ENCODE peak calls at places on chromosomes 6 and 20, in ten cellular contexts. Y is IMR-90, V is stomach, M is body of pancreas, K is A549, S is breast epithelium, U is H54, B is suprapubic skin, D is esophagus muscularis mucosa, F is gastrocnemius medialis. H is an unnamed sample.

GRCh38 chr6:14811760-14812428 is 434.0 kb upstream of the JARID2 start:
- DNase-seq in S (no peak), V (no peak), M (no peak), U (no peak), Y (peak; percentile 80), D (no peak), F (no peak), K (no peak), B (no peak), H (no peak)

GRCh38 chr20:44678247-44678646 is 26.7 kb upstream of the ADA start:
- DNase-seq in K (no peak), F (no peak), U (no peak), V (no peak), M (no peak), B (no peak), S (no peak), D (no peak), Y (no peak), H (no peak)

GRCh38 chr6:85449818-85450577 is at the start of gene NT5E:
- DNase-seq in V (peak; percentile 79), B (peak; percentile 90), S (peak; percentile 54), U (peak; percentile 44), F (no peak), M (peak; percentile 62), Y (peak; percentile 69), D (no peak), K (peak; percentile 55), H (peak; percentile 78)

GRCh38 chr6:107488174-107488874 is 1.6 kb upstream of the SOBP start:
- DNase-seq in B (no peak), V (no peak), D (no peak), F (no peak), Y (no peak), M (no peak), U (no peak), K (peak; percentile 8), S (no peak), H (no peak)

GRCh38 chr6:9647043-9647520 is 767.8 kb downstream of the TFAP2A start:
- DNase-seq in F (no peak), K (no peak), V (no peak), M (no peak), S (no peak), B (no peak), Y (peak; percentile 8), D (no peak), U (no peak), H (no peak)

GRCh38 chr6:39790772-39791171 is 1.4 kb upstream of the DAAM2 start:
- DNase-seq in S (no peak), V (peak; percentile 43), D (peak; percentile 87), Y (peak; percentile 68), K (no peak), M (peak; percentile 54), B (no peak), F (peak; percentile 21), U (no peak), H (no peak)

GRCh38 chr6:137949686-137950390 is 82.8 kb downstream of the TNFAIP3 start:
- DNase-seq in Y (no peak), S (no peak), K (no peak), B (no peak), F (no peak), M (no peak), U (no peak), V (no peak), D (no peak), H (no peak)

GRCh38 chr6:97947841-97948240 is 664.8 kb upstream of the MMS22L start:
- DNase-seq in D (no peak), B (no peak), M (peak; percentile 60), V (peak; percentile 71), F (no peak), S (peak; percentile 51), Y (peak; percentile 10), U (peak; percentile 0), K (no peak), H (no peak)

GRCh38 chr6:72720464-72720863 is 98.6 kb downstream of the KCNQ5 start:
- DNase-seq in F (no peak), D (no peak), Y (peak; percentile 64), M (no peak), K (no peak), B (no peak), U (no peak), S (no peak), V (no peak), H (no peak)

GRCh38 chr20:50434653-50435396 is 75.4 kb upstream of the PTPN1 start:
- DNase-seq in D (no peak), V (no peak), M (no peak), Y (peak; percentile 86), K (no peak), U (no peak), B (no peak), S (no peak), F (no peak), H (no peak)

GRCh38 chr20:50343125-50343489 is 152.5 kb downstream of the CEBPB start:
- DNase-seq in M (no peak), V (no peak), B (no peak), S (no peak), U (no peak), Y (no peak), K (no peak), F (no peak), D (no peak), H (no peak)

GRCh38 chr6:2708456-2708855 is 42.3 kb downstream of the MYLK4 start:
- DNase-seq in V (no peak), F (no peak), B (no peak), M (no peak), U (no peak), D (no peak), Y (no peak), K (no peak), S (no peak), H (no peak)

GRCh38 chr20:2337142-2337541 is 41.3 kb downstream of the TGM3 start:
- DNase-seq in V (no peak), B (peak; percentile 68), D (no peak), F (no peak), M (no peak), Y (no peak), U (no peak), S (no peak), K (no peak), H (no peak)

DNA sequence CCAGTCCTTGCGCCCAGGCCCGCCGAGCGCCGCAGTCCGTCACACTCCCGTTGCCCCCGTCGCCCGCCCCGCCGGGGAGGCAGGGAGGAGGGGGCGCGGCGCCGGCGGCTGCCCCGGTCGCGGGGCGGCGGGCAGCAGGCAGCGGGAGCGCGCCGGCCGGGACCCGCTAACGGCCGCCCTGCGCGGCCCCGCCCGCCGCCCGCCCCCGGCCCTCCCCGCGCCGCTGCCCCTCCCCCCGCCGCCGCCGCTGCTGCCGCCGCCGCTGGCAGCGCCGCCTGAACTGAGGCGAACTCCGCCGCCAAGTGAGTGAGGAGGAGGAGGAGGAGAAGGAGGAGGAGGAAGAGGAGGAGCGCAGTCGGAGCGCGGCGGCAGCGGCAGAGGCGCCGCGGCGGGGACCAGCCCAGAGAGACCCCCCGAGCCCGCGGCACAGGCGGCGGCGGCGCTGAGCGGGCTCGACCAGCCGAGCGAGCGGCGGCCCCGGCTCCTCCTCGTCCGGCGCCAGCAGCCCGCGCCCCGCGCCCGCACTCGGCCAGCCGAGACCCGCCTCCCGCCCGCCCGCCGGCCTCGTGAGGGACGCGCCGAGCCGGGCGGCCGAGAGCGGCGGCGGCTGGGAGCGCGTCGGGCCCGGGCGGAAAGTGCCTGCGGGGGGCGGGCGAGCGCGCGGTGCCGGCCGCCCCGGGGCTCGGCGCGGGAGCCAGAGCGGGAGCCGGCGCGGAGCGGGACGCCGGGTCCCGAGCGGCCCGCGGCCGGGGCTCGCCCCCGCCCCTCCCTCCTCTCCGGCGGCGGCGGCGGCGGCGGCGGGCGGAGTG is at the start of gene QKI:
- DNase-seq in Y (peak; percentile 67), V (peak; percentile 84), S (peak; percentile 73), F (peak; percentile 88), U (no peak), M (peak; percentile 87), D (no peak), B (peak; percentile 84), K (no peak), H (peak; percentile 84)
- TF ChIP-seq POLR2A in Y (no peak), V (no peak), S (no peak), F (peak; percentile 98), U (peak; percentile 23), M (peak; percentile 64), D (no peak), B (no peak), K (peak; percentile 48), H (peak; percentile 66)

DNA sequence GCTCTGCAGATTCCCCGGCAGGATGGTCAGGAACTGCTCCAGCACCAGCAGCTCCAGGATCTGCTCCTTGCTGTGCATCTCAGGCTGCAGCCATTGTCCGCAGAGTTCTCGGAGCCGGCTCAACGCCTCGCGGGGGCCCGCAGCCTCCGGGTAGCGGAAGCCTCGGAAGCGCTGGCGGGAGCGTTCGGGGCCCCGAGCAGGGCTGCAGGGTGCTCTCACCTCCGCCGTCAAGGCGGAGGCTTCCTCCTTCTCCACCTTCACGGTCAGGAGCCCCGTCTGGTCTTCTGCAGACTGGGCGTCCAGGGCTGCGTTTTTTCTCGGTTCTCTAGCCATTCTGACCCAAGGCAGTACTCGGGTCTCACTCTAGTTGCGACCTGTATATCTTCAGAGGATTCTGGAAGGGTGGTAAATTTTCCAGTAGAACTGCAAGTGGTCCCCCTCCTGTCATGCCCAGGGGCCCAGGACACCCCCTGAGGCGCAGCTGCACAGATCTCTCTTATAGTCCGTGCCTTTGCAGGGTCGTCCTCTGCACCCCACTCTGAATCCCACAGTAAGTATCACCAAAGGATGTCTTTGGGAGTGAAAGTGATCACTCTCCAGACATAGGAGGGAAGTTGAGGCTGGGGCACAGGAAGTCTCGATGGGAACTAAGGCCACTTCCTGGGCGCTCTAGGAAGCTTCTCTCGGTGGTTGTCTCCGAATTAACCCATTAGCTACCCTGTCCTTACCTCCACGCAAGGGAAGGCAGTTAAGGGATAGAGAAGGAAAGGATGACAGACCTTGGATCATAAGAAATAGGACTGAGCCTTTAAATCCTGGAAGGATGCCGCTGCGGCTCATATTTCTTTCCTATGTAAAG is at the start of gene ZKSCAN4:
- DNase-seq in D (no peak), V (peak; percentile 73), F (peak; percentile 57), K (peak; percentile 64), S (peak; percentile 56), Y (peak; percentile 92), M (peak; percentile 79), U (peak; percentile 55), B (no peak), H (peak; percentile 76)
- TF ChIP-seq POLR2A in D (no peak), V (no peak), F (no peak), K (no peak), S (no peak), Y (no peak), M (peak; percentile 21), U (peak; percentile 33), B (no peak), H (no peak)

GRCh38 chr20:49290608-49291191 is 12.8 kb upstream of the ZNFX1 start:
- DNase-seq in F (no peak), V (no peak), K (no peak), Y (no peak), S (no peak), M (no peak), B (no peak), D (no peak), U (no peak), H (no peak)
- TF ChIP-seq POLR2A in F (no peak), V (no peak), K (no peak), Y (no peak), S (no peak), M (no peak), B (no peak), D (no peak), U (no peak), H (no peak)

DNA sequence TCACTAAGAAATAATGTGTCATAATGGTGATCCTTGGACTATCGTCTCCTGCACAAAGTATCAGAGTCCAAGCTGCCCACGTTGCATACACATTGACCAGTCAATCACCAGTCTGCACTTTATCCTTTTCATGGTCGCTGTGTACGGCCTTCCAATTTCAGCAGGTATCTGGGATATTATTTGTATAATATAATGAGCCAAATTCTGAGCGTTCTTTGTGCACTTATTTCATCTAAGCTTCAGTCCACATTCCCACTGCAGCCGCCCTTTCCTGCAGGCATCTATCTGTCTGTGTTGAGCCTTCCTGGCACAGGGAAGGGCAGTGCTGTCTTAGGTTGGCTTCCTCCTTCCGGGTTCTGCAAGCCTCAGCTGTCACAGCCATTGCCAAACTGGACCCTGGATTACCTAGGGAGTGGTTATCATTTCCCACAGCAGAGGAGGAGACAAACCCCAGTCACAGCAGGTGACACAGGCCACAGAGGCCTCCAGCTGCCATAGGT is 174.3 kb downstream of the TTLL2 start:
- DNase-seq in K (no peak), U (no peak), V (no peak), M (no peak), D (no peak), S (no peak), B (no peak), F (no peak), Y (no peak), H (no peak)
- TF ChIP-seq POLR2A in K (no peak), U (no peak), V (no peak), M (no peak), D (no peak), S (no peak), B (no peak), F (no peak), Y (no peak), H (no peak)